ENCODE peak calls at places on chromosomes 3 and 15, in seven cellular contexts. One of them, this sample, is unnamed.

GRCh38 chr3:170517251-170517945 is 68.5 kb downstream of the SLC7A14 start:
- DNase-seq in RWPE1: no peak
- DNase-seq in BJ: no peak
- DNase-seq in foreskin fibroblast: no peak
- DNase-seq in brain microvascular endothelial cell: no peak
- DNase-seq in OCI-LY7: no peak
- DNase-seq in Peyer's patch: no peak
- DNase-seq in this sample: no peak

GRCh38 chr3:115571413-115571812 is 51.9 kb upstream of the GAP43 start:
- DNase-seq in RWPE1: no peak
- DNase-seq in BJ: no peak
- DNase-seq in foreskin fibroblast: no peak
- DNase-seq in brain microvascular endothelial cell: no peak
- DNase-seq in OCI-LY7: no peak
- DNase-seq in Peyer's patch: no peak
- DNase-seq in this sample: no peak

GRCh38 chr15:41572866-41573265 is 13.9 kb downstream of the TYRO3 start:
- DNase-seq in RWPE1: no peak
- DNase-seq in BJ: no peak
- DNase-seq in foreskin fibroblast: no peak
- DNase-seq in brain microvascular endothelial cell: no peak
- DNase-seq in OCI-LY7: no peak
- DNase-seq in Peyer's patch: no peak
- DNase-seq in this sample: no peak

GRCh38 chr15:42191610-42192346 is 16.3 kb downstream of the VPS39 start:
- DNase-seq in RWPE1: no peak
- DNase-seq in BJ: no peak
- DNase-seq in foreskin fibroblast: no peak
- DNase-seq in brain microvascular endothelial cell: no peak
- DNase-seq in OCI-LY7: peak; percentile 50
- DNase-seq in Peyer's patch: no peak
- DNase-seq in this sample: no peak

GRCh38 chr3:14143271-14143605 is 18.4 kb downstream of the TMEM43 start:
- DNase-seq in RWPE1: no peak
- DNase-seq in BJ: peak; percentile 19
- DNase-seq in foreskin fibroblast: peak; percentile 24
- DNase-seq in brain microvascular endothelial cell: peak; percentile 10
- DNase-seq in OCI-LY7: no peak
- DNase-seq in Peyer's patch: no peak
- DNase-seq in this sample: no peak

GRCh38 chr3:173253471-173253870 is 112.4 kb upstream of the SPATA16 start:
- DNase-seq in RWPE1: no peak
- DNase-seq in BJ: no peak
- DNase-seq in foreskin fibroblast: no peak
- DNase-seq in brain microvascular endothelial cell: no peak
- DNase-seq in OCI-LY7: no peak
- DNase-seq in Peyer's patch: no peak
- DNase-seq in this sample: no peak

GRCh38 chr3:70358978-70359580 is 46.6 kb upstream of the MDFIC2 start:
- DNase-seq in RWPE1: peak; percentile 0
- DNase-seq in BJ: no peak
- DNase-seq in foreskin fibroblast: no peak
- DNase-seq in brain microvascular endothelial cell: peak; percentile 48
- DNase-seq in OCI-LY7: peak; percentile 13
- DNase-seq in Peyer's patch: no peak
- DNase-seq in this sample: no peak

GRCh38 chr3:192229866-192230265 is 497.5 kb downstream of the FGF12 start:
- DNase-seq in RWPE1: no peak
- DNase-seq in BJ: no peak
- DNase-seq in foreskin fibroblast: no peak
- DNase-seq in brain microvascular endothelial cell: no peak
- DNase-seq in OCI-LY7: no peak
- DNase-seq in Peyer's patch: no peak
- DNase-seq in this sample: no peak

GRCh38 chr3:114401346-114401745 is 107.5 kb downstream of the TIGIT start:
- DNase-seq in RWPE1: no peak
- DNase-seq in BJ: no peak
- DNase-seq in foreskin fibroblast: no peak
- DNase-seq in brain microvascular endothelial cell: no peak
- DNase-seq in OCI-LY7: no peak
- DNase-seq in Peyer's patch: no peak
- DNase-seq in this sample: no peak

GRCh38 chr3:122512284-122512683 is 2.5 kb downstream of the KPNA1 start:
- DNase-seq in RWPE1: no peak
- DNase-seq in BJ: no peak
- DNase-seq in foreskin fibroblast: no peak
- DNase-seq in brain microvascular endothelial cell: no peak
- DNase-seq in OCI-LY7: no peak
- DNase-seq in Peyer's patch: no peak
- DNase-seq in this sample: no peak

GRCh38 chr3:50264964-50265485 is 3.9 kb upstream of the SEMA3B start:
- DNase-seq in RWPE1: no peak
- DNase-seq in BJ: no peak
- DNase-seq in foreskin fibroblast: no peak
- DNase-seq in brain microvascular endothelial cell: no peak
- DNase-seq in OCI-LY7: no peak
- DNase-seq in Peyer's patch: no peak
- DNase-seq in this sample: no peak

GRCh38 chr3:36548712-36549111 is 168.4 kb downstream of the STAC start:
- DNase-seq in RWPE1: no peak
- DNase-seq in BJ: no peak
- DNase-seq in foreskin fibroblast: no peak
- DNase-seq in brain microvascular endothelial cell: no peak
- DNase-seq in OCI-LY7: no peak
- DNase-seq in Peyer's patch: no peak
- DNase-seq in this sample: no peak

GRCh38 chr15:31278056-31278445 is 48.6 kb upstream of the KLF13 start:
- DNase-seq in RWPE1: no peak
- DNase-seq in BJ: no peak
- DNase-seq in foreskin fibroblast: no peak
- DNase-seq in brain microvascular endothelial cell: no peak
- DNase-seq in OCI-LY7: no peak
- DNase-seq in Peyer's patch: no peak
- DNase-seq in this sample: no peak

GRCh38 chr15:70480196-70480856 is 283.0 kb downstream of the UACA start:
- DNase-seq in RWPE1: no peak
- DNase-seq in BJ: no peak
- DNase-seq in foreskin fibroblast: no peak
- DNase-seq in brain microvascular endothelial cell: no peak
- DNase-seq in OCI-LY7: no peak
- DNase-seq in Peyer's patch: peak; percentile 49
- DNase-seq in this sample: no peak

GRCh38 chr3:168467085-168467714 is 371.5 kb upstream of the GOLIM4 start:
- DNase-seq in RWPE1: no peak
- DNase-seq in BJ: peak; percentile 4
- DNase-seq in foreskin fibroblast: peak; percentile 10
- DNase-seq in brain microvascular endothelial cell: peak; percentile 74
- DNase-seq in OCI-LY7: no peak
- DNase-seq in Peyer's patch: no peak
- DNase-seq in this sample: no peak

GRCh38 chr3:171286580-171287249 is 173.5 kb downstream of the TNIK start:
- DNase-seq in RWPE1: peak; percentile 54
- DNase-seq in BJ: no peak
- DNase-seq in foreskin fibroblast: no peak
- DNase-seq in brain microvascular endothelial cell: no peak
- DNase-seq in OCI-LY7: no peak
- DNase-seq in Peyer's patch: no peak
- DNase-seq in this sample: no peak

GRCh38 chr3:170429050-170429449 is 10.4 kb downstream of the CLDN11 start:
- DNase-seq in RWPE1: no peak
- DNase-seq in BJ: no peak
- DNase-seq in foreskin fibroblast: no peak
- DNase-seq in brain microvascular endothelial cell: peak; percentile 89
- DNase-seq in OCI-LY7: no peak
- DNase-seq in Peyer's patch: no peak
- DNase-seq in this sample: no peak

GRCh38 chr3:141477224-141477623 is 9.6 kb upstream of the RASA2 start:
- DNase-seq in RWPE1: peak; percentile 79
- DNase-seq in BJ: no peak
- DNase-seq in foreskin fibroblast: peak; percentile 88
- DNase-seq in brain microvascular endothelial cell: peak; percentile 89
- DNase-seq in OCI-LY7: no peak
- DNase-seq in Peyer's patch: no peak
- DNase-seq in this sample: no peak

GRCh38 chr15:41824062-41824745 is 3.7 kb upstream of the JMJD7 start:
- DNase-seq in RWPE1: no peak
- DNase-seq in BJ: no peak
- DNase-seq in foreskin fibroblast: no peak
- DNase-seq in brain microvascular endothelial cell: no peak
- DNase-seq in OCI-LY7: no peak
- DNase-seq in Peyer's patch: no peak
- DNase-seq in this sample: no peak

GRCh38 chr15:51724199-51724598 is 13.3 kb downstream of the LYSMD2 start:
- DNase-seq in RWPE1: no peak
- DNase-seq in BJ: no peak
- DNase-seq in foreskin fibroblast: no peak
- DNase-seq in brain microvascular endothelial cell: no peak
- DNase-seq in OCI-LY7: no peak
- DNase-seq in Peyer's patch: no peak
- DNase-seq in this sample: no peak

GRCh38 chr15:51726302-51727073 is 11.0 kb downstream of the LYSMD2 start:
- DNase-seq in RWPE1: peak; percentile 96
- DNase-seq in BJ: peak; percentile 40
- DNase-seq in foreskin fibroblast: peak; percentile 86
- DNase-seq in brain microvascular endothelial cell: peak; percentile 93
- DNase-seq in OCI-LY7: no peak
- DNase-seq in Peyer's patch: no peak
- DNase-seq in this sample: no peak

GRCh38 chr15:51731549-51732267 is 5.7 kb downstream of the LYSMD2 start:
- DNase-seq in RWPE1: peak; percentile 25
- DNase-seq in BJ: no peak
- DNase-seq in foreskin fibroblast: no peak
- DNase-seq in brain microvascular endothelial cell: peak; percentile 55
- DNase-seq in OCI-LY7: peak; percentile 71
- DNase-seq in Peyer's patch: peak; percentile 50
- DNase-seq in this sample: peak; percentile 44

GRCh38 chr15:51724673-51725072 is 12.8 kb downstream of the LYSMD2 start:
- DNase-seq in RWPE1: no peak
- DNase-seq in BJ: no peak
- DNase-seq in foreskin fibroblast: no peak
- DNase-seq in brain microvascular endothelial cell: no peak
- DNase-seq in OCI-LY7: no peak
- DNase-seq in Peyer's patch: no peak
- DNase-seq in this sample: no peak

GRCh38 chr15:51727141-51727897 is 10.1 kb downstream of the LYSMD2 start:
- DNase-seq in RWPE1: no peak
- DNase-seq in BJ: no peak
- DNase-seq in foreskin fibroblast: no peak
- DNase-seq in brain microvascular endothelial cell: peak; percentile 45
- DNase-seq in OCI-LY7: no peak
- DNase-seq in Peyer's patch: no peak
- DNase-seq in this sample: no peak
- TF ChIP-seq CTCF in RWPE1: no peak
- TF ChIP-seq CTCF in BJ: peak; percentile 28
- TF ChIP-seq CTCF in foreskin fibroblast: peak; percentile 34
- TF ChIP-seq CTCF in brain microvascular endothelial cell: peak; percentile 65
- TF ChIP-seq CTCF in OCI-LY7: peak; percentile 21
- TF ChIP-seq CTCF in Peyer's patch: no peak
- TF ChIP-seq CTCF in this sample: no peak

GRCh38 chr3:138423316-138423715 is 11.1 kb upstream of the ESYT3 start:
- DNase-seq in RWPE1: no peak
- DNase-seq in BJ: no peak
- DNase-seq in foreskin fibroblast: no peak
- DNase-seq in brain microvascular endothelial cell: no peak
- DNase-seq in OCI-LY7: no peak
- DNase-seq in Peyer's patch: no peak
- DNase-seq in this sample: no peak

GRCh38 chr3:138429665-138430064 is 4.8 kb upstream of the ESYT3 start:
- DNase-seq in RWPE1: no peak
- DNase-seq in BJ: no peak
- DNase-seq in foreskin fibroblast: no peak
- DNase-seq in brain microvascular endothelial cell: no peak
- DNase-seq in OCI-LY7: no peak
- DNase-seq in Peyer's patch: no peak
- DNase-seq in this sample: no peak

GRCh38 chr3:138426211-138426610 is 8.2 kb upstream of the ESYT3 start:
- DNase-seq in RWPE1: no peak
- DNase-seq in BJ: no peak
- DNase-seq in foreskin fibroblast: no peak
- DNase-seq in brain microvascular endothelial cell: no peak
- DNase-seq in OCI-LY7: no peak
- DNase-seq in Peyer's patch: no peak
- DNase-seq in this sample: no peak
- TF ChIP-seq CTCF in RWPE1: no peak
- TF ChIP-seq CTCF in BJ: peak; percentile 64
- TF ChIP-seq CTCF in foreskin fibroblast: peak; percentile 46
- TF ChIP-seq CTCF in brain microvascular endothelial cell: peak; percentile 72
- TF ChIP-seq CTCF in OCI-LY7: peak; percentile 41
- TF ChIP-seq CTCF in Peyer's patch: no peak
- TF ChIP-seq CTCF in this sample: no peak

GRCh38 chr3:61530355-61530754 is 31.0 kb upstream of the PTPRG start:
- DNase-seq in RWPE1: peak; percentile 25
- DNase-seq in BJ: no peak
- DNase-seq in foreskin fibroblast: peak; percentile 13
- DNase-seq in brain microvascular endothelial cell: peak; percentile 49
- DNase-seq in OCI-LY7: peak; percentile 14
- DNase-seq in Peyer's patch: no peak
- DNase-seq in this sample: no peak
- TF ChIP-seq CTCF in RWPE1: peak; percentile 60
- TF ChIP-seq CTCF in BJ: peak; percentile 53
- TF ChIP-seq CTCF in foreskin fibroblast: peak; percentile 47
- TF ChIP-seq CTCF in brain microvascular endothelial cell: peak; percentile 72
- TF ChIP-seq CTCF in OCI-LY7: peak; percentile 69
- TF ChIP-seq CTCF in Peyer's patch: no peak
- TF ChIP-seq CTCF in this sample: no peak

DNA sequence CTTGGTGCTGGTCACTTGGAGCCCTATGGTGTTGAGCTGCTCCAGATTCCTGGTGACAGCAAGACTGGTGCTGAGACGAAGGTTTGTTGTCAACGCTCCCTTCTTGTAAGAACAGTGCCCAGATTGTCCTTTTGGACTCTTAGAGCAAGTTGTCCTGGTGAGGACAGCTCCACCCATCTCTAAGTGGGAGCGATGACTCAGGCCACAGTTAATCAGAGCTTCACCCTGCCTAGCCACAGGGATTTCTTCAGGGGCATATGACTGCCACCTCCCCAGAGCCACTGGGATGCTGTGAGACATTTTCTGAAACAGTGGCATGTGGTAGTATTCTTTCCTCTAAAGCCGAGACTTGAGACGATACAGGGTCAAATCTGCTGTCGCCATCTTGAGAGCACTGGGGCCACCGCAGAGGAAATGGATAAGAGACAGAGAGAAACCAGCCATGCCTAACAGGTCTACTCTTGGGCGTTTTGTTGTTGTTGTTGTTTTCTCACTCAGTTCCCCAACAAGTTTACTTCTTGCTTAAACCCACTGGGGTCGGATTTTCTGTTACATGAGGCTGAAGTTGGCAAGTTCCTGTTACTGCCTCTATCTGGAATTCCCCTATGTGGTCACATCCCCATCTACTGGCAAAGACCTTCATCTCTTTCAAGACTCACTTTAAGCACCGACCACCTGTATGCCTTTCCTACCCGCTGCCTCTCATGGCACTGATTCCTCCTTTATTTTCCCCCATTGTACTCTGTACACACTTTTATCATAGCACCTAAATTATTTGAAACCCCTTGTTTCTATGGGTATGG is 16.0 kb upstream of the PCOLCE2 start:
- DNase-seq in RWPE1: peak; percentile 13
- DNase-seq in BJ: no peak
- DNase-seq in foreskin fibroblast: no peak
- DNase-seq in brain microvascular endothelial cell: no peak
- DNase-seq in OCI-LY7: peak; percentile 10
- DNase-seq in Peyer's patch: no peak
- DNase-seq in this sample: no peak
- TF ChIP-seq CTCF in RWPE1: no peak
- TF ChIP-seq CTCF in BJ: no peak
- TF ChIP-seq CTCF in foreskin fibroblast: no peak
- TF ChIP-seq CTCF in brain microvascular endothelial cell: peak; percentile 41
- TF ChIP-seq CTCF in OCI-LY7: peak; percentile 40
- TF ChIP-seq CTCF in Peyer's patch: no peak
- TF ChIP-seq CTCF in this sample: no peak